ENCODE peak calls at places on chromosomes 11 and 22, in nine cellular contexts. N, O, C, L, H, J, Y, T and Q are unnamed samples.
A peak's percentile ranks its signal among the peaks of the same experiment; 100 is the strongest.

GRCh38 chr22:37173709-37174108 is 14.3 kb downstream of the C1QTNF6 start:
- DNase-seq in N (no peak), O (no peak), C (no peak), L (no peak), H (no peak), J (peak; percentile 85), Y (peak; percentile 84), T (no peak), Q (no peak)

GRCh38 chr22:19122752-19123492 is 710 bp upstream of the DGCR2 start:
- DNase-seq in N (no peak), O (no peak), C (no peak), L (no peak), H (no peak), J (peak; percentile 36), Y (no peak), T (no peak), Q (no peak)

GRCh38 chr22:42611076-42611475 is 3.6 kb downstream of the POLDIP3 start:
- DNase-seq in N (no peak), O (no peak), C (no peak), L (no peak), H (no peak), J (peak; percentile 26), Y (peak; percentile 40), T (no peak), Q (no peak)

GRCh38 chr11:110778351-110778750 is 66.1 kb upstream of the ARHGAP20 start:
- DNase-seq in N (no peak), O (no peak), C (no peak), L (no peak), H (peak; percentile 35), J (no peak), Y (peak; percentile 10), T (no peak), Q (peak; percentile 21)

GRCh38 chr11:72221386-72221785 is 3.2 kb upstream of the INPPL1 start:
- DNase-seq in N (no peak), O (no peak), C (no peak), L (no peak), H (peak; percentile 65), J (no peak), Y (no peak), T (no peak), Q (no peak)

GRCh38 chr11:63793163-63793562 is 20.1 kb upstream of the SPINDOC start:
- DNase-seq in N (no peak), O (no peak), C (no peak), L (no peak), H (no peak), J (no peak), Y (no peak), T (no peak), Q (no peak)

GRCh38 chr11:93464938-93465337 is 78.3 kb downstream of the SMCO4 start:
- DNase-seq in N (no peak), O (no peak), C (no peak), L (no peak), H (peak; percentile 15), J (no peak), Y (no peak), T (no peak), Q (no peak)

GRCh38 chr11:128451651-128452470 is 135.5 kb downstream of the ETS1 start:
- DNase-seq in N (no peak), O (peak; percentile 50), C (no peak), L (peak; percentile 86), H (no peak), J (peak; percentile 92), Y (peak; percentile 52), T (peak; percentile 64), Q (no peak)

GRCh38 chr22:32661296-32661695 is 140.2 kb upstream of the TIMP3 start:
- DNase-seq in N (peak; percentile 75), O (no peak), C (peak; percentile 70), L (peak; percentile 92), H (no peak), J (peak; percentile 93), Y (peak; percentile 82), T (peak; percentile 78), Q (no peak)

GRCh38 chr11:120205596-120206161 is 5.2 kb upstream of the OAF start:
- DNase-seq in N (peak; percentile 37), O (no peak), C (no peak), L (peak; percentile 52), H (no peak), J (peak; percentile 61), Y (peak; percentile 72), T (peak; percentile 24), Q (no peak)

GRCh38 chr22:46092646-46093410 is 57.5 kb upstream of the PPARA start:
- DNase-seq in N (no peak), O (no peak), C (no peak), L (no peak), H (no peak), J (no peak), Y (no peak), T (no peak), Q (no peak)

GRCh38 chr11:121141051-121141450 is 40.0 kb downstream of the TECTA start:
- DNase-seq in N (no peak), O (no peak), C (no peak), L (no peak), H (no peak), J (no peak), Y (peak; percentile 12), T (no peak), Q (no peak)

GRCh38 chr22:43164636-43165035 is 13.3 kb downstream of the TSPO start:
- DNase-seq in N (no peak), O (no peak), C (no peak), L (no peak), H (no peak), J (no peak), Y (no peak), T (no peak), Q (no peak)

GRCh38 chr11:17528181-17528691 is 16.0 kb downstream of the USH1C start:
- DNase-seq in N (no peak), O (no peak), C (no peak), L (peak; percentile 19), H (peak; percentile 51), J (peak; percentile 55), Y (peak; percentile 59), T (no peak), Q (no peak)

GRCh38 chr11:2750601-2751522 is 51.1 kb upstream of the KCNQ1OT1 start:
- DNase-seq in N (no peak), O (no peak), C (no peak), L (no peak), H (no peak), J (no peak), Y (no peak), T (no peak), Q (no peak)

GRCh38 chr22:31121403-31121802 is 1.4 kb upstream of the INPP5J start:
- DNase-seq in N (no peak), O (no peak), C (no peak), L (no peak), H (no peak), J (no peak), Y (no peak), T (no peak), Q (no peak)

GRCh38 chr11:414333-414857 is 404 bp downstream of the SIGIRR start:
- DNase-seq in N (no peak), O (no peak), C (no peak), L (no peak), H (peak; percentile 49), J (no peak), Y (no peak), T (no peak), Q (no peak)
- H3K4me3 ChIP-seq in N (no peak overlapping the region), O (no peak overlapping the region), C (no peak overlapping the region), L (no peak overlapping the region), H (peak overlapping the region; percentile 54), J (no peak overlapping the region), Y (no peak overlapping the region), T (no peak overlapping the region), Q (peak overlapping the region; percentile 7)

DNA sequence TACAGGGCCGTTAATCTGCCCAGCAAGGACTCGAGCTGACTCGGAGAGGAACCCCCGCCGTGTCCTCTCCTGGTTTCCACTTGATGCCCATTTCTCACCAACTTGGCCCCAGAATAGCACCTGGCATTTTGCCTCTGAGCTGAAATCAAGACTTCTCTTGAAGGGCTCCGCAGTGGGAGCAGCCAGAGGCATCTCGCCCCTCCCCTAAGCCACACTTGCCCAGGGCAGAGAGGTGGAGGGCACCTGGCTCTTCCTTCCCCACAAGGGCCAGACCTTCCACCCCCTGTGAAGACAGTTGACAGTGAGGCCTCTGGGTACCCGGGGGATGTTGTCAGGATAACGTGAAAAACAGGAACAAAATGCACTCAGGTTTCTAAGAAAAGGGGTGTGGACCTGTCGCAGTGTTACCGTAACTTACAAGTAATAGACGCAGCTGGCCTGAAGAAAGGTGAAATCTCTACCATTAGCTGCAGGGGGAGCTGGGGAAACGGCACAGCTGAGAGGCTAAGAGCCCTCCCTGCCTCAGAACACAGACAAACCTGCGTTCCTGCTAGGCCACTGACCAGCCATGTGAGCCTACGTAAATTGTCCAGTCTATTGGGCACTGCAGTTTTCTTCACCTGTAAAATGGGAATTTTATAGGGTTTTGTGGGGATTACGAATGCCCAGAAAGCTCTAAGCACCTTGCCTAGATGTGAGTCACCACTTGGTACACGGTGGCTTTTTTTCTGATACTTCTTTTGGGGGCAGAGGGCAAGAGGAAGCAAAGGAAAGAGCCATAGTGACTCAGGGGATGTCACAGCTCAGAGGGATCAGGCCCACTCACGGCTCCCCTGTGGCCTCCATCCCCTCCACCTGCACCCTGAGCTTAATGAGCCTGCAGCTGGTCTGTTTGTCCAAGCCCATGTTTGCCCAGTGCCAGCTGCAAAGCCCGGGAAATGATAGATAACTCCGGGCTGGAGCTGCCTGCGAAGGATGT is 18.6 kb upstream of the CABP7 start:
- DNase-seq in N (no peak), O (no peak), C (no peak), L (no peak), H (peak; percentile 67), J (peak; percentile 39), Y (peak; percentile 33), T (no peak), Q (no peak)
- TF ChIP-seq CTCF in N (peak; percentile 25), O (no peak), C (no peak), L (peak; percentile 33), H (peak; percentile 65), J (peak; percentile 27), Y (peak; percentile 19), T (peak; percentile 16), Q (peak; percentile 42)

DNA sequence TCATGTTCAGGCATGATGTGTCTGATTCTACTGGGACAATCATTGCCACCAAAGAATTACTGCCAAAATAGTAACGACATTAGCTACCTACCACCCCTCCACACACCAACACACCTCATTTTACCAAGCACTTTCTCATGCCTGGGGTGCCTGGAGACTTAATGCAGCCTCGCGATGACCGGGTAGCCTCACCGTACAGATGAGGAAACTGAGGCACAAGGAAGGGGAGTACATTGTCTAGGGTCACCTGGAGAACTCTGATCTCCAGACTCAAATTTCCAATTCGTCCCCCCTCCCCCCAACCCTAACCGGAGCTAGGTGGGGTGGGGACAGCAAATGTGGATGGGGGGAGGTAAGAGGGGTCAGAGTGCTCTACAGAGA is 2.7 kb upstream of the RTN4RL2 start:
- DNase-seq in N (no peak), O (no peak), C (no peak), L (no peak), H (no peak), J (no peak), Y (no peak), T (no peak), Q (no peak)
- H3K4me3 ChIP-seq in N (peak overlapping the region; percentile 7), O (no peak overlapping the region), C (no peak overlapping the region), L (no peak overlapping the region), H (no peak overlapping the region), J (no peak overlapping the region), Y (no peak overlapping the region), T (no peak overlapping the region), Q (no peak overlapping the region)

DNA sequence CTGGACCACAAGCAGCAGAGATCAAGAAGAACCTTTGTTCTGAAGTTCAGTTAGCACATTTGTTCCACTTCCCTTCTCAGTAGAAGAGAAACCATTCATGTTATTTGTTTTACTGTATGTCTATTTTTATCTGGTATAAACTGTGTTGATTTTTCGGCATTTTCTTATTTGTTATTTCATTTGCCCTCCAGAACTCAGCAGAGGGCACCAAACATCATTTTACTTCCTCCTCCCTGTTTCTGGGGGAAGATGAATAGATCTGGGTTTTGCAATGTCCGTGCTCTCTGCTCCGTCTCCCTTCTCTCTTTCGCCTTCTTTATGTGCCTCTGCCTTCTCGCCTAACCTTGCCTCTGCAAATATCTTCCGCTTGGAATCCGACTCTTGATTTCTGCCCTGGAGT is 366.9 kb downstream of the NTM start:
- DNase-seq in N (no peak), O (no peak), C (no peak), L (peak; percentile 12), H (no peak), J (peak; percentile 25), Y (peak; percentile 59), T (no peak), Q (no peak)
- TF ChIP-seq CTCF in N (no peak), O (no peak), C (peak; percentile 40), L (no peak), H (no peak), J (no peak), Y (no peak), T (peak; percentile 24), Q (no peak)